ENCODE peak calls at places on chromosomes 6 and 20, in six cellular contexts. One of them, this sample, is unnamed.

GRCh38 chr6:2166717-2167116 is 78.7 kb downstream of the GMDS start:
- DNase-seq in HuH-7: no peak
- DNase-seq in amniotic stem cell: no peak
- DNase-seq in HT1080: peak; percentile 6
- DNase-seq in natural killer cell: no peak
- DNase-seq in naive thymus-derived CD8-positive, alpha-beta T cell: no peak
- DNase-seq in this sample: no peak

GRCh38 chr6:98835149-98836024 is 1.0 kb downstream of the POU3F2 start:
- DNase-seq in HT1080: peak; percentile 37
- DNase-seq in naive thymus-derived CD8-positive, alpha-beta T cell: no peak
- DNase-seq in HuH-7: no peak
- DNase-seq in natural killer cell: no peak
- DNase-seq in amniotic stem cell: no peak
- DNase-seq in this sample: no peak

GRCh38 chr6:27591660-27592059 is 118.8 kb upstream of the ZNF184 start:
- DNase-seq in HuH-7: no peak
- DNase-seq in HT1080: peak; percentile 67
- DNase-seq in natural killer cell: no peak
- DNase-seq in naive thymus-derived CD8-positive, alpha-beta T cell: no peak
- DNase-seq in amniotic stem cell: no peak
- DNase-seq in this sample: no peak

GRCh38 chr6:108365488-108365887 is 70.6 kb downstream of the AFG1L start:
- DNase-seq in amniotic stem cell: no peak
- DNase-seq in naive thymus-derived CD8-positive, alpha-beta T cell: no peak
- DNase-seq in HT1080: no peak
- DNase-seq in HuH-7: no peak
- DNase-seq in natural killer cell: no peak
- DNase-seq in this sample: no peak

GRCh38 chr20:2331901-2332565 is 36.2 kb downstream of the TGM3 start:
- DNase-seq in amniotic stem cell: no peak
- DNase-seq in HuH-7: no peak
- DNase-seq in naive thymus-derived CD8-positive, alpha-beta T cell: no peak
- DNase-seq in HT1080: no peak
- DNase-seq in natural killer cell: no peak
- DNase-seq in this sample: no peak

GRCh38 chr6:132140150-132140549 is 189.0 kb upstream of the CCN2 start:
- DNase-seq in naive thymus-derived CD8-positive, alpha-beta T cell: no peak
- DNase-seq in natural killer cell: no peak
- DNase-seq in amniotic stem cell: no peak
- DNase-seq in HuH-7: no peak
- DNase-seq in HT1080: no peak
- DNase-seq in this sample: no peak

GRCh38 chr6:25192562-25192961 is 86.6 kb upstream of the CARMIL1 start:
- DNase-seq in natural killer cell: no peak
- DNase-seq in naive thymus-derived CD8-positive, alpha-beta T cell: no peak
- DNase-seq in HuH-7: no peak
- DNase-seq in amniotic stem cell: no peak
- DNase-seq in HT1080: no peak
- DNase-seq in this sample: no peak

GRCh38 chr6:151375833-151376232 is 15.5 kb downstream of the ZBTB2 start:
- DNase-seq in HuH-7: no peak
- DNase-seq in natural killer cell: no peak
- DNase-seq in amniotic stem cell: no peak
- DNase-seq in naive thymus-derived CD8-positive, alpha-beta T cell: no peak
- DNase-seq in HT1080: no peak
- DNase-seq in this sample: no peak

GRCh38 chr6:46017726-46018125 is 2.1 kb upstream of the CLIC5 start:
- DNase-seq in HT1080: no peak
- DNase-seq in HuH-7: no peak
- DNase-seq in amniotic stem cell: no peak
- DNase-seq in naive thymus-derived CD8-positive, alpha-beta T cell: no peak
- DNase-seq in natural killer cell: no peak
- DNase-seq in this sample: no peak

GRCh38 chr20:3166913-3167342 is 6.4 kb downstream of the LZTS3 start:
- DNase-seq in HuH-7: no peak
- DNase-seq in natural killer cell: no peak
- DNase-seq in naive thymus-derived CD8-positive, alpha-beta T cell: no peak
- DNase-seq in HT1080: no peak
- DNase-seq in amniotic stem cell: no peak
- DNase-seq in this sample: no peak

GRCh38 chr6:125367036-125367782 is 65.4 kb upstream of the HDDC2 start:
- DNase-seq in amniotic stem cell: no peak
- DNase-seq in naive thymus-derived CD8-positive, alpha-beta T cell: no peak
- DNase-seq in natural killer cell: no peak
- DNase-seq in HuH-7: no peak
- DNase-seq in HT1080: no peak
- DNase-seq in this sample: no peak

GRCh38 chr20:49199729-49200293 is 11.7 kb upstream of the STAU1 start:
- DNase-seq in HT1080: no peak
- DNase-seq in natural killer cell: no peak
- DNase-seq in naive thymus-derived CD8-positive, alpha-beta T cell: no peak
- DNase-seq in HuH-7: no peak
- DNase-seq in amniotic stem cell: no peak
- DNase-seq in this sample: no peak

GRCh38 chr20:4021905-4022304 is 6.5 kb upstream of the RNF24 start:
- DNase-seq in HuH-7: no peak
- DNase-seq in natural killer cell: no peak
- DNase-seq in HT1080: no peak
- DNase-seq in naive thymus-derived CD8-positive, alpha-beta T cell: no peak
- DNase-seq in amniotic stem cell: no peak
- DNase-seq in this sample: no peak

GRCh38 chr6:133240511-133241087 is 558 bp upstream of the EYA4 start:
- DNase-seq in amniotic stem cell: no peak
- DNase-seq in naive thymus-derived CD8-positive, alpha-beta T cell: no peak
- DNase-seq in HuH-7: peak; percentile 82
- DNase-seq in natural killer cell: no peak
- DNase-seq in HT1080: peak; percentile 73
- DNase-seq in this sample: no peak

GRCh38 chr6:21953831-21954801 is 342.7 kb downstream of the PRL start:
- DNase-seq in amniotic stem cell: no peak
- DNase-seq in HuH-7: no peak
- DNase-seq in natural killer cell: no peak
- DNase-seq in HT1080: peak; percentile 81
- DNase-seq in naive thymus-derived CD8-positive, alpha-beta T cell: no peak
- DNase-seq in this sample: no peak

GRCh38 chr6:144223686-144224085 is 61.4 kb upstream of the UTRN start:
- DNase-seq in natural killer cell: no peak
- DNase-seq in amniotic stem cell: no peak
- DNase-seq in HT1080: no peak
- DNase-seq in HuH-7: no peak
- DNase-seq in naive thymus-derived CD8-positive, alpha-beta T cell: no peak
- DNase-seq in this sample: no peak

GRCh38 chr20:37243076-37243936 is 18.3 kb downstream of the GHRH start:
- DNase-seq in natural killer cell: no peak
- DNase-seq in amniotic stem cell: no peak
- DNase-seq in HuH-7: no peak
- DNase-seq in HT1080: no peak
- DNase-seq in naive thymus-derived CD8-positive, alpha-beta T cell: no peak
- DNase-seq in this sample: no peak

GRCh38 chr6:157034433-157035230 is 257.5 kb downstream of the ARID1B start:
- DNase-seq in amniotic stem cell: peak; percentile 22
- DNase-seq in HT1080: peak; percentile 59
- DNase-seq in naive thymus-derived CD8-positive, alpha-beta T cell: peak; percentile 36
- DNase-seq in natural killer cell: no peak
- DNase-seq in HuH-7: peak; percentile 74
- DNase-seq in this sample: no peak

GRCh38 chr6:89887452-89888137 is 6.7 kb upstream of the GJA10 start:
- DNase-seq in amniotic stem cell: no peak
- DNase-seq in natural killer cell: no peak
- DNase-seq in naive thymus-derived CD8-positive, alpha-beta T cell: no peak
- DNase-seq in HT1080: no peak
- DNase-seq in HuH-7: no peak
- DNase-seq in this sample: no peak

This sample was measured in CD14-positive monocyte.